ENCODE peak calls at places on chromosomes 7 and 10, in ten cellular contexts. One of them, this sample, is unnamed.

GRCh38 chr7:40101201-40101600 is 33.2 kb downstream of the MPLKIP start:
- DNase-seq in NCI-H69: no peak
- DNase-seq in PC-3: no peak
- DNase-seq in fibroblast of mammary gland: no peak
- DNase-seq in non-pigmented ciliary epithelial cell: no peak
- DNase-seq in M059J: no peak
- DNase-seq in activated T-helper 9 cell treated with anti-CD3 and anti-CD28 coated beads, Interleukin-2, amount 50 U/mL, for 16 hours: no peak
- DNase-seq in RWPE1: no peak
- DNase-seq in HEK293T: no peak
- DNase-seq in DMS79: no peak
- DNase-seq in this sample: no peak

GRCh38 chr7:75662579-75663301 is 76.0 kb downstream of the HIP1 start:
- DNase-seq in HEK293T: no peak
- DNase-seq in non-pigmented ciliary epithelial cell: no peak
- DNase-seq in RWPE1: no peak
- DNase-seq in activated T-helper 9 cell treated with anti-CD3 and anti-CD28 coated beads, Interleukin-2, amount 50 U/mL, for 16 hours: no peak
- DNase-seq in M059J: no peak
- DNase-seq in DMS79: no peak
- DNase-seq in NCI-H69: no peak
- DNase-seq in PC-3: no peak
- DNase-seq in fibroblast of mammary gland: peak
- DNase-seq in this sample: no peak

GRCh38 chr7:91240546-91240945 is 23.7 kb upstream of the FZD1 start:
- DNase-seq in fibroblast of mammary gland: peak
- DNase-seq in activated T-helper 9 cell treated with anti-CD3 and anti-CD28 coated beads, Interleukin-2, amount 50 U/mL, for 16 hours: no peak
- DNase-seq in M059J: no peak
- DNase-seq in non-pigmented ciliary epithelial cell: no peak
- DNase-seq in NCI-H69: no peak
- DNase-seq in RWPE1: no peak
- DNase-seq in HEK293T: no peak
- DNase-seq in PC-3: no peak
- DNase-seq in DMS79: no peak
- DNase-seq in this sample: no peak

GRCh38 chr10:124551097-124551496 is 89.5 kb downstream of the LHPP start:
- DNase-seq in NCI-H69: no peak
- DNase-seq in activated T-helper 9 cell treated with anti-CD3 and anti-CD28 coated beads, Interleukin-2, amount 50 U/mL, for 16 hours: no peak
- DNase-seq in M059J: no peak
- DNase-seq in DMS79: no peak
- DNase-seq in fibroblast of mammary gland: no peak
- DNase-seq in RWPE1: no peak
- DNase-seq in HEK293T: no peak
- DNase-seq in PC-3: no peak
- DNase-seq in non-pigmented ciliary epithelial cell: no peak
- DNase-seq in this sample: no peak

GRCh38 chr7:102101111-102101551 is 185.5 kb upstream of the SH2B2 start:
- DNase-seq in fibroblast of mammary gland: no peak
- DNase-seq in PC-3: peak
- DNase-seq in activated T-helper 9 cell treated with anti-CD3 and anti-CD28 coated beads, Interleukin-2, amount 50 U/mL, for 16 hours: no peak
- DNase-seq in NCI-H69: no peak
- DNase-seq in non-pigmented ciliary epithelial cell: no peak
- DNase-seq in M059J: no peak
- DNase-seq in HEK293T: no peak
- DNase-seq in RWPE1: peak
- DNase-seq in DMS79: no peak
- DNase-seq in this sample: no peak

GRCh38 chr10:30491204-30491603 is 57.2 kb downstream of the MAP3K8 start:
- DNase-seq in HEK293T: no peak
- DNase-seq in fibroblast of mammary gland: peak
- DNase-seq in activated T-helper 9 cell treated with anti-CD3 and anti-CD28 coated beads, Interleukin-2, amount 50 U/mL, for 16 hours: no peak
- DNase-seq in PC-3: peak
- DNase-seq in non-pigmented ciliary epithelial cell: no peak
- DNase-seq in M059J: peak
- DNase-seq in RWPE1: peak
- DNase-seq in NCI-H69: no peak
- DNase-seq in DMS79: no peak
- DNase-seq in this sample: no peak

GRCh38 chr7:95687759-95688343 is 84.5 kb upstream of the DYNC1I1 start:
- DNase-seq in PC-3: peak
- DNase-seq in non-pigmented ciliary epithelial cell: no peak
- DNase-seq in M059J: peak
- DNase-seq in activated T-helper 9 cell treated with anti-CD3 and anti-CD28 coated beads, Interleukin-2, amount 50 U/mL, for 16 hours: no peak
- DNase-seq in NCI-H69: peak
- DNase-seq in HEK293T: peak
- DNase-seq in DMS79: no peak
- DNase-seq in fibroblast of mammary gland: peak
- DNase-seq in RWPE1: no peak
- DNase-seq in this sample: peak

GRCh38 chr10:69439350-69439739 is 11.9 kb upstream of the TSPAN15 start:
- DNase-seq in M059J: peak
- DNase-seq in RWPE1: peak
- DNase-seq in activated T-helper 9 cell treated with anti-CD3 and anti-CD28 coated beads, Interleukin-2, amount 50 U/mL, for 16 hours: no peak
- DNase-seq in NCI-H69: peak
- DNase-seq in non-pigmented ciliary epithelial cell: no peak
- DNase-seq in PC-3: peak
- DNase-seq in fibroblast of mammary gland: peak
- DNase-seq in HEK293T: no peak
- DNase-seq in DMS79: no peak
- DNase-seq in this sample: no peak

GRCh38 chr7:102425639-102426267 is 7.6 kb upstream of the ORAI2 start:
- DNase-seq in non-pigmented ciliary epithelial cell: no peak
- DNase-seq in DMS79: no peak
- DNase-seq in RWPE1: no peak
- DNase-seq in HEK293T: no peak
- DNase-seq in activated T-helper 9 cell treated with anti-CD3 and anti-CD28 coated beads, Interleukin-2, amount 50 U/mL, for 16 hours: peak
- DNase-seq in M059J: no peak
- DNase-seq in PC-3: no peak
- DNase-seq in NCI-H69: no peak
- DNase-seq in fibroblast of mammary gland: no peak
- DNase-seq in this sample: no peak

GRCh38 chr10:93657757-93658156 is 44.6 kb downstream of the FRA10AC1 start:
- DNase-seq in fibroblast of mammary gland: no peak
- DNase-seq in PC-3: no peak
- DNase-seq in NCI-H69: no peak
- DNase-seq in DMS79: no peak
- DNase-seq in activated T-helper 9 cell treated with anti-CD3 and anti-CD28 coated beads, Interleukin-2, amount 50 U/mL, for 16 hours: no peak
- DNase-seq in HEK293T: no peak
- DNase-seq in RWPE1: no peak
- DNase-seq in non-pigmented ciliary epithelial cell: no peak
- DNase-seq in M059J: no peak
- DNase-seq in this sample: no peak

GRCh38 chr10:3635697-3636096 is 149.3 kb downstream of the KLF6 start:
- DNase-seq in non-pigmented ciliary epithelial cell: no peak
- DNase-seq in HEK293T: no peak
- DNase-seq in activated T-helper 9 cell treated with anti-CD3 and anti-CD28 coated beads, Interleukin-2, amount 50 U/mL, for 16 hours: no peak
- DNase-seq in PC-3: peak
- DNase-seq in NCI-H69: peak
- DNase-seq in fibroblast of mammary gland: no peak
- DNase-seq in RWPE1: peak
- DNase-seq in DMS79: no peak
- DNase-seq in M059J: no peak
- DNase-seq in this sample: no peak

GRCh38 chr7:73338321-73338720 is 10.4 kb downstream of the FKBP6 start:
- DNase-seq in NCI-H69: no peak
- DNase-seq in M059J: no peak
- DNase-seq in HEK293T: no peak
- DNase-seq in non-pigmented ciliary epithelial cell: no peak
- DNase-seq in DMS79: no peak
- DNase-seq in RWPE1: no peak
- DNase-seq in fibroblast of mammary gland: peak
- DNase-seq in PC-3: no peak
- DNase-seq in activated T-helper 9 cell treated with anti-CD3 and anti-CD28 coated beads, Interleukin-2, amount 50 U/mL, for 16 hours: no peak
- DNase-seq in this sample: no peak

GRCh38 chr7:4957847-4958476 is 1.0 kb downstream of the MMD2 start:
- DNase-seq in NCI-H69: no peak
- DNase-seq in DMS79: no peak
- DNase-seq in PC-3: no peak
- DNase-seq in HEK293T: no peak
- DNase-seq in fibroblast of mammary gland: no peak
- DNase-seq in M059J: no peak
- DNase-seq in RWPE1: no peak
- DNase-seq in non-pigmented ciliary epithelial cell: no peak
- DNase-seq in activated T-helper 9 cell treated with anti-CD3 and anti-CD28 coated beads, Interleukin-2, amount 50 U/mL, for 16 hours: no peak
- DNase-seq in this sample: no peak

GRCh38 chr10:48551796-48552591 is 52.9 kb downstream of the ARHGAP22 start:
- DNase-seq in NCI-H69: peak
- DNase-seq in RWPE1: peak
- DNase-seq in non-pigmented ciliary epithelial cell: no peak
- DNase-seq in fibroblast of mammary gland: peak
- DNase-seq in DMS79: no peak
- DNase-seq in activated T-helper 9 cell treated with anti-CD3 and anti-CD28 coated beads, Interleukin-2, amount 50 U/mL, for 16 hours: no peak
- DNase-seq in PC-3: peak
- DNase-seq in HEK293T: peak
- DNase-seq in M059J: peak
- DNase-seq in this sample: peak

GRCh38 chr7:1748076-1748750 is 78.1 kb downstream of the ELFN1 start:
- DNase-seq in DMS79: no peak
- DNase-seq in M059J: no peak
- DNase-seq in fibroblast of mammary gland: no peak
- DNase-seq in PC-3: peak
- DNase-seq in RWPE1: no peak
- DNase-seq in activated T-helper 9 cell treated with anti-CD3 and anti-CD28 coated beads, Interleukin-2, amount 50 U/mL, for 16 hours: no peak
- DNase-seq in HEK293T: no peak
- DNase-seq in NCI-H69: no peak
- DNase-seq in non-pigmented ciliary epithelial cell: no peak
- DNase-seq in this sample: no peak

GRCh38 chr7:152553671-152554317 is 118.0 kb upstream of the KMT2C start:
- DNase-seq in NCI-H69: no peak
- DNase-seq in fibroblast of mammary gland: no peak
- DNase-seq in DMS79: no peak
- DNase-seq in non-pigmented ciliary epithelial cell: no peak
- DNase-seq in M059J: no peak
- DNase-seq in HEK293T: no peak
- DNase-seq in PC-3: no peak
- DNase-seq in RWPE1: no peak
- DNase-seq in activated T-helper 9 cell treated with anti-CD3 and anti-CD28 coated beads, Interleukin-2, amount 50 U/mL, for 16 hours: no peak
- DNase-seq in this sample: no peak

GRCh38 chr10:55979203-55979602 is 381.9 kb downstream of the ZWINT start:
- DNase-seq in HEK293T: no peak
- DNase-seq in non-pigmented ciliary epithelial cell: no peak
- DNase-seq in fibroblast of mammary gland: no peak
- DNase-seq in PC-3: no peak
- DNase-seq in RWPE1: no peak
- DNase-seq in DMS79: no peak
- DNase-seq in M059J: no peak
- DNase-seq in NCI-H69: no peak
- DNase-seq in activated T-helper 9 cell treated with anti-CD3 and anti-CD28 coated beads, Interleukin-2, amount 50 U/mL, for 16 hours: no peak
- DNase-seq in this sample: no peak

GRCh38 chr7:23292623-23293022 is 6.5 kb upstream of the MALSU1 start:
- DNase-seq in activated T-helper 9 cell treated with anti-CD3 and anti-CD28 coated beads, Interleukin-2, amount 50 U/mL, for 16 hours: no peak
- DNase-seq in non-pigmented ciliary epithelial cell: no peak
- DNase-seq in DMS79: no peak
- DNase-seq in fibroblast of mammary gland: no peak
- DNase-seq in HEK293T: no peak
- DNase-seq in M059J: no peak
- DNase-seq in PC-3: no peak
- DNase-seq in NCI-H69: no peak
- DNase-seq in RWPE1: no peak
- DNase-seq in this sample: no peak

GRCh38 chr10:93541402-93542357 is 24.8 kb upstream of the FFAR4 start:
- DNase-seq in PC-3: peak
- DNase-seq in non-pigmented ciliary epithelial cell: no peak
- DNase-seq in NCI-H69: peak
- DNase-seq in M059J: peak
- DNase-seq in RWPE1: peak
- DNase-seq in DMS79: no peak
- DNase-seq in activated T-helper 9 cell treated with anti-CD3 and anti-CD28 coated beads, Interleukin-2, amount 50 U/mL, for 16 hours: no peak
- DNase-seq in fibroblast of mammary gland: peak
- DNase-seq in HEK293T: peak
- DNase-seq in this sample: peak

GRCh38 chr10:112362833-112363232 is 11.1 kb upstream of the ACSL5 start:
- DNase-seq in M059J: peak
- DNase-seq in activated T-helper 9 cell treated with anti-CD3 and anti-CD28 coated beads, Interleukin-2, amount 50 U/mL, for 16 hours: no peak
- DNase-seq in RWPE1: no peak
- DNase-seq in PC-3: no peak
- DNase-seq in DMS79: no peak
- DNase-seq in HEK293T: no peak
- DNase-seq in non-pigmented ciliary epithelial cell: no peak
- DNase-seq in NCI-H69: no peak
- DNase-seq in fibroblast of mammary gland: peak
- DNase-seq in this sample: no peak

GRCh38 chr7:105298439-105298894 is 90.3 kb downstream of the SRPK2 start:
- DNase-seq in activated T-helper 9 cell treated with anti-CD3 and anti-CD28 coated beads, Interleukin-2, amount 50 U/mL, for 16 hours: no peak
- DNase-seq in fibroblast of mammary gland: no peak
- DNase-seq in PC-3: no peak
- DNase-seq in HEK293T: no peak
- DNase-seq in non-pigmented ciliary epithelial cell: no peak
- DNase-seq in M059J: no peak
- DNase-seq in NCI-H69: no peak
- DNase-seq in DMS79: no peak
- DNase-seq in RWPE1: no peak
- DNase-seq in this sample: no peak

GRCh38 chr7:157412021-157412443 is 75.2 kb downstream of the DNAJB6 start:
- DNase-seq in RWPE1: peak
- DNase-seq in activated T-helper 9 cell treated with anti-CD3 and anti-CD28 coated beads, Interleukin-2, amount 50 U/mL, for 16 hours: peak
- DNase-seq in PC-3: peak
- DNase-seq in DMS79: no peak
- DNase-seq in fibroblast of mammary gland: peak
- DNase-seq in NCI-H69: no peak
- DNase-seq in HEK293T: no peak
- DNase-seq in M059J: peak
- DNase-seq in non-pigmented ciliary epithelial cell: peak
- DNase-seq in this sample: no peak

GRCh38 chr10:70903262-70903921 is 15.0 kb upstream of the PCBD1 start:
- DNase-seq in RWPE1: peak
- DNase-seq in HEK293T: peak
- DNase-seq in M059J: peak
- DNase-seq in non-pigmented ciliary epithelial cell: no peak
- DNase-seq in fibroblast of mammary gland: peak
- DNase-seq in NCI-H69: peak
- DNase-seq in PC-3: peak
- DNase-seq in activated T-helper 9 cell treated with anti-CD3 and anti-CD28 coated beads, Interleukin-2, amount 50 U/mL, for 16 hours: no peak
- DNase-seq in DMS79: peak
- DNase-seq in this sample: peak

GRCh38 chr7:39428221-39428620 is 138.0 kb upstream of the YAE1 start:
- DNase-seq in M059J: peak
- DNase-seq in non-pigmented ciliary epithelial cell: peak
- DNase-seq in NCI-H69: no peak
- DNase-seq in DMS79: no peak
- DNase-seq in PC-3: peak
- DNase-seq in RWPE1: peak
- DNase-seq in fibroblast of mammary gland: peak
- DNase-seq in HEK293T: no peak
- DNase-seq in activated T-helper 9 cell treated with anti-CD3 and anti-CD28 coated beads, Interleukin-2, amount 50 U/mL, for 16 hours: no peak
- DNase-seq in this sample: no peak